ENCODE peak calls at places on chromosomes 12 and 14, in six cellular contexts. D is lower lobe of right lung, R is fibroblast of lung, U is GM06990, M is BJ, A is lung. X is an unnamed sample.
A peak's percentile ranks its signal among the peaks of the same experiment; 100 is the strongest.

GRCh38 chr12:83843531-83843930 is 1069.1 kb downstream of the SLC6A15 start:
- DNase-seq in U (no peak), R (peak; percentile 48), D (no peak), M (no peak), A (no peak), X (no peak)

GRCh38 chr14:26130690-26131089 is 467.1 kb downstream of the NOVA1 start:
- DNase-seq in U (no peak), M (no peak), D (no peak), R (no peak), A (no peak), X (no peak)

GRCh38 chr12:117580718-117581062 is 219.3 kb upstream of the NOS1 start:
- DNase-seq in U (peak; percentile 53), R (no peak), M (no peak), D (no peak), A (no peak), X (peak; percentile 48)

GRCh38 chr12:14955876-14956811 is 5.3 kb downstream of the ARHGDIB start:
- DNase-seq in A (no peak), U (peak; percentile 76), D (no peak), R (no peak), M (no peak), X (no peak)

GRCh38 chr14:103401223-103402214 is 16.3 kb downstream of the MARK3 start:
- DNase-seq in A (no peak), M (peak; percentile 68), R (peak; percentile 88), D (no peak), U (no peak), X (no peak)

GRCh38 chr14:101010293-101010692 is 106.8 kb upstream of the RTL1 start:
- DNase-seq in U (no peak), M (no peak), D (no peak), A (no peak), R (no peak), X (no peak)

GRCh38 chr12:120119395-120119973 is 2.9 kb upstream of the RAB35 start:
- DNase-seq in R (peak; percentile 33), U (peak; percentile 77), A (no peak), D (no peak), M (peak; percentile 9), X (peak; percentile 58)

GRCh38 chr12:130013771-130014484 is 110.1 kb upstream of the TMEM132D start:
- DNase-seq in D (no peak), U (peak; percentile 13), A (peak; percentile 34), R (peak; percentile 16), M (no peak), X (no peak)

GRCh38 chr12:46518184-46518583 is 145.6 kb upstream of the SLC38A2 start:
- DNase-seq in R (no peak), A (no peak), U (no peak), D (no peak), M (no peak), X (peak; percentile 48)

GRCh38 chr14:54219281-54220121 is 177.3 kb upstream of the CDKN3 start:
- DNase-seq in R (no peak), M (no peak), D (no peak), A (no peak), U (no peak), X (no peak)
- H3K4me3 ChIP-seq in R (peak overlapping the region; percentile 26), M (peak overlapping the region; percentile 12), D (peak overlapping the region; percentile 42), A (no peak overlapping the region), U (no peak overlapping the region), X (no peak overlapping the region)

GRCh38 chr12:47705571-47706425 is at the start of gene RPAP3:
- DNase-seq in D (peak; percentile 99), A (peak; percentile 97), M (peak; percentile 57), U (peak; percentile 94), R (peak; percentile 91), X (peak; percentile 96)

GRCh38 chr12:47707905-47708543 is 2.2 kb upstream of the RPAP3 start:
- DNase-seq in R (no peak), U (no peak), A (no peak), M (no peak), D (no peak), X (no peak)

GRCh38 chr12:47707355-47707754 is 1.5 kb upstream of the RPAP3 start:
- DNase-seq in D (no peak), M (no peak), U (no peak), A (no peak), R (no peak), X (no peak)

GRCh38 chr12:47705239-47705570 is 625 bp downstream of the RPAP3 start:
- DNase-seq in U (no peak), R (no peak), M (no peak), A (no peak), D (no peak), X (peak; percentile 38)

DNA sequence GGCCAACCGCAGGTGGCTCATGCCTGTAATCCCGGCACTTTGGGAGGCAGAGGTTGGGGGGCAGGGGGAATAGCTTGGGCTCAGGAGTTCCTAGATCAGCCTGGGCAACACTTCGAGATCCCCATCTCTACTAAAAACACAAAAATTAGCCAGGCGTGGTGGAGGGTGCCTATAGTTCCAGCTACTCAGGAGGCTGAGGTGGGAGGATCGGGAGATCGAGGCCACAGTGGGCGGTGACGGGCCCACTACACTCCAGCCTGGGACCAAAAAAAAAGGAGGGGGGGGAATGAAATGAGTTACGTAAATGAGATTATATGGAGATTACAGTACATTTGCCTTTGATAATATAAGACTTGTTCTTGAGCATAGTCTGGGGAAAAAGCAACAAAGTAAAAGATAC is 1.1 kb downstream of the RPAP3 start:
- DNase-seq in A (no peak), U (no peak), D (no peak), M (no peak), R (no peak), X (no peak)
- H3K36me3 ChIP-seq in A (peaks cover 5% of the 10 kb centered on the region), U (peaks cover 2% of the 10 kb centered on the region), D (peaks cover 17% of the 10 kb centered on the region), M (peaks cover 1% of the 10 kb centered on the region), R (no peaks in the 10 kb centered on the region), X (peaks cover 19% of the 10 kb centered on the region)

GRCh38 chr12:104571328-104571727 is 114.6 kb downstream of the CHST11 start:
- DNase-seq in A (no peak), U (peak; percentile 44), M (no peak), D (no peak), R (no peak), X (no peak)

GRCh38 chr12:104578453-104578852 is 121.7 kb downstream of the CHST11 start:
- DNase-seq in D (no peak), M (peak; percentile 28), U (no peak), R (peak; percentile 94), A (no peak), X (peak; percentile 47)

GRCh38 chr12:104576178-104576778 is 119.5 kb downstream of the CHST11 start:
- DNase-seq in D (no peak), U (no peak), R (no peak), A (no peak), M (no peak), X (no peak)

GRCh38 chr12:104576980-104577925 is 120.5 kb downstream of the CHST11 start:
- DNase-seq in A (no peak), U (no peak), R (peak; percentile 95), M (no peak), D (no peak), X (no peak)

GRCh38 chr12:104575442-104575841 is 118.7 kb downstream of the CHST11 start:
- DNase-seq in A (no peak), R (no peak), M (no peak), U (no peak), D (no peak), X (no peak)
- H3K4me3 ChIP-seq in A (no peak overlapping the region), R (no peak overlapping the region), M (no peak overlapping the region), U (no peak overlapping the region), D (no peak overlapping the region), X (no peak overlapping the region)

GRCh38 chr14:22926316-22926715 is 2.9 kb downstream of the PRMT5 start:
- DNase-seq in U (no peak), M (no peak), R (peak; percentile 41), A (no peak), D (no peak), X (no peak)

GRCh38 chr14:22928237-22929103 is 706 bp downstream of the PRMT5 start:
- DNase-seq in A (no peak), M (no peak), U (no peak), R (no peak), D (no peak), X (no peak)

GRCh38 chr14:22922294-22922693 is 3.3 kb upstream of the RBM23 start:
- DNase-seq in A (no peak), M (no peak), R (no peak), D (no peak), U (no peak), X (no peak)

GRCh38 chr14:22923746-22924145 is 4.8 kb upstream of the RBM23 start:
- DNase-seq in R (no peak), M (no peak), A (no peak), D (no peak), U (no peak), X (no peak)

DNA sequence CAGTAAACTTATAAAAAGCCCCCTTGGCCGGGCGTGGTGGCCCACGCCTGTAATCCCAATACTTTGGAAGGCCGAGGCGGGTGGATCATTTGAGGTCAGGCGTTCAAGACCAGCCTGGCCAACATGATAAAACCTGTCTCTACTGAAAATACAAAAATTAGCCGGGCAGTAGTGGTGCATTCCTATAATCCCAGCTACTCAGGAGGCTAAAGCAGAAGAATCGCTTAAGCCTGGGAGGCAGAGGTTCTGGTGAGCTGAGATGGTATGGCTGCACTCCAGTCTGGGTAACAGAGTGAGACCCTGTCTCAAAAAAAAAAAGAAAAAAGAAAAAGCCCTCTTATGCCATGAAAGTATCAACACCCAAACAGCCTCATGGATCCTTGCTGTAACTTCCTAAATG is 3.7 kb downstream of the PRMT5 start:
- DNase-seq in R (no peak), U (no peak), D (no peak), A (no peak), M (no peak), X (no peak)
- H3K36me3 ChIP-seq in R (peaks cover 16% of the 10 kb centered on the region), U (peaks cover 20% of the 10 kb centered on the region), D (peaks cover 67% of the 10 kb centered on the region), A (peaks cover 32% of the 10 kb centered on the region), M (peaks cover 21% of the 10 kb centered on the region), X (peaks cover 61% of the 10 kb centered on the region)

GRCh38 chr12:54680374-54680773 is 32.2 kb upstream of the DCD start:
- DNase-seq in D (no peak), A (no peak), M (no peak), R (no peak), U (no peak), X (no peak)
- H3K4me3 ChIP-seq in D (no peak overlapping the region), A (no peak overlapping the region), M (no peak overlapping the region), R (no peak overlapping the region), U (no peak overlapping the region), X (no peak overlapping the region)

X was measured in SJSA1.